ENCODE peak calls at places on chromosomes 1 and 21, in ten cellular contexts. F is brain microvascular endothelial cell; C is naive thymus-derived CD8-positive, alpha-beta T cell; X is HAP-1; M is putamen; W is NCI-H2029; E is stimulated activated CD4-positive, alpha-beta T cell treated with anti-CD3 and anti-CD28 coated beads, Interleukin-2, amount 100 ng/mL, for 24 hours; V is kidney glomerular epithelial cell; H is activated effector memory CD4-positive, alpha-beta T cell treated with anti-CD3 and anti-CD28 coated beads, Interleukin-2, amount 50 U/mL, for 16 hours; K is CMK. B is an unnamed sample.

GRCh38 chr1:109041614-109042473 is at the start of gene WDR47:
- DNase-seq in F (peak; percentile 96), C (peak; percentile 96), X (peak; percentile 96), M (peak; percentile 97), W (peak; percentile 84), E (peak; percentile 94), V (peak; percentile 85), H (peak; percentile 98), K (peak; percentile 95), B (peak; percentile 82)

GRCh38 chr1:3453891-3454810 is at the start of gene ARHGEF16:
- DNase-seq in F (peak; percentile 29), C (peak; percentile 39), X (peak; percentile 83), M (no peak), W (no peak), E (peak; percentile 37), V (peak; percentile 32), H (peak; percentile 74), K (peak; percentile 45), B (no peak)

GRCh38 chr1:192904438-192904895 is 95.6 kb downstream of the RGS2 start:
- DNase-seq in F (peak; percentile 90), C (no peak), X (no peak), M (no peak), W (no peak), E (no peak), V (peak; percentile 76), H (no peak), K (no peak), B (peak; percentile 56)

GRCh38 chr1:150477733-150478132 is 9.5 kb upstream of the TARS2 start:
- DNase-seq in F (peak; percentile 88), C (no peak), X (no peak), M (no peak), W (no peak), E (no peak), V (no peak), H (no peak), K (no peak), B (no peak)

GRCh38 chr1:36769886-36770830 is 264.2 kb downstream of the GRIK3 start:
- DNase-seq in F (no peak), C (no peak), X (no peak), M (no peak), W (no peak), E (no peak), V (no peak), H (peak; percentile 19), K (no peak), B (no peak)

GRCh38 chr1:231929311-231929710 is 302.7 kb downstream of the DISC1 start:
- DNase-seq in F (peak; percentile 93), C (no peak), X (peak; percentile 13), M (no peak), W (no peak), E (no peak), V (peak; percentile 29), H (no peak), K (no peak), B (no peak)

GRCh38 chr1:84851839-84852238 is 41.2 kb downstream of the LPAR3 start:
- DNase-seq in F (peak; percentile 77), C (no peak), X (no peak), M (no peak), W (no peak), E (no peak), V (peak; percentile 22), H (no peak), K (no peak), B (peak; percentile 62)

GRCh38 chr1:109617291-109617801 is 2.1 kb downstream of the GNAT2 start:
- DNase-seq in F (peak; percentile 92), C (no peak), X (no peak), M (no peak), W (no peak), E (no peak), V (peak; percentile 74), H (no peak), K (no peak), B (peak; percentile 69)

GRCh38 chr21:36922861-36923260 is 43.6 kb downstream of the HLCS start:
- DNase-seq in F (no peak), C (no peak), X (no peak), M (no peak), W (no peak), E (no peak), V (no peak), H (no peak), K (no peak), B (no peak)

GRCh38 chr1:27400035-27400962 is 7.9 kb downstream of the GPR3 start:
- DNase-seq in F (no peak), C (no peak), X (no peak), M (no peak), W (no peak), E (no peak), V (no peak), H (no peak), K (no peak), B (no peak)

GRCh38 chr1:31166462-31166861 is 73.2 kb downstream of the NKAIN1 start:
- DNase-seq in F (no peak), C (no peak), X (no peak), M (no peak), W (no peak), E (no peak), V (no peak), H (no peak), K (no peak), B (no peak)

GRCh38 chr21:45011911-45012660 is 62.3 kb upstream of the ADARB1 start:
- DNase-seq in F (peak; percentile 88), C (no peak), X (peak; percentile 58), M (no peak), W (no peak), E (no peak), V (peak; percentile 89), H (no peak), K (no peak), B (peak; percentile 99)

GRCh38 chr1:9292361-9293240 is at the start of gene SPSB1:
- DNase-seq in F (peak; percentile 56), C (peak; percentile 33), X (peak; percentile 82), M (peak; percentile 89), W (peak; percentile 50), E (peak; percentile 69), V (peak; percentile 81), H (peak; percentile 87), K (no peak), B (no peak)

GRCh38 chr1:43552813-43553212 is 22.1 kb downstream of the PTPRF start:
- DNase-seq in F (no peak), C (no peak), X (no peak), M (peak; percentile 90), W (peak; percentile 94), E (no peak), V (peak; percentile 56), H (no peak), K (no peak), B (peak; percentile 52)

GRCh38 chr1:25744140-25744581 is 55.8 kb upstream of the SELENON start:
- DNase-seq in F (peak; percentile 27), C (no peak), X (no peak), M (peak; percentile 47), W (peak; percentile 43), E (no peak), V (peak; percentile 1), H (no peak), K (no peak), B (peak; percentile 17)

GRCh38 chr1:209370616-209371015 is 212.9 kb upstream of the CAMK1G start:
- DNase-seq in F (no peak), C (no peak), X (no peak), M (no peak), W (no peak), E (no peak), V (no peak), H (no peak), K (no peak), B (no peak)

GRCh38 chr1:231856894-231857293 is 230.3 kb downstream of the DISC1 start:
- DNase-seq in F (no peak), C (no peak), X (no peak), M (no peak), W (no peak), E (no peak), V (no peak), H (no peak), K (no peak), B (no peak)

GRCh38 chr1:201311356-201312011 is 28.2 kb downstream of the PKP1 start:
- DNase-seq in F (no peak), C (no peak), X (no peak), M (no peak), W (no peak), E (no peak), V (no peak), H (no peak), K (no peak), B (peak; percentile 79)

GRCh38 chr21:42873096-42873495 is 6.2 kb downstream of the WDR4 start:
- DNase-seq in F (no peak), C (no peak), X (no peak), M (no peak), W (no peak), E (no peak), V (no peak), H (no peak), K (no peak), B (no peak)

GRCh38 chr1:81617308-81618027 is 183.3 kb upstream of the ADGRL2 start:
- DNase-seq in F (peak; percentile 1), C (no peak), X (peak; percentile 25), M (no peak), W (no peak), E (no peak), V (no peak), H (no peak), K (no peak), B (no peak)

GRCh38 chr1:68442822-68443556 is 6.8 kb downstream of the RPE65 start:
- DNase-seq in F (peak; percentile 81), C (no peak), X (peak; percentile 67), M (no peak), W (no peak), E (peak; percentile 2), V (peak; percentile 69), H (no peak), K (peak; percentile 8), B (peak; percentile 65)

GRCh38 chr1:81573458-81573857 is 227.3 kb upstream of the ADGRL2 start:
- DNase-seq in F (no peak), C (no peak), X (no peak), M (no peak), W (no peak), E (no peak), V (no peak), H (no peak), K (no peak), B (no peak)

GRCh38 chr1:235511470-235512240 is 7.4 kb upstream of the B3GALNT2 start:
- DNase-seq in F (peak; percentile 64), C (no peak), X (peak; percentile 37), M (no peak), W (no peak), E (no peak), V (no peak), H (no peak), K (no peak), B (peak; percentile 18)

GRCh38 chr1:230210326-230210978 is 143.4 kb downstream of the GALNT2 start:
- DNase-seq in F (no peak), C (no peak), X (no peak), M (no peak), W (no peak), E (no peak), V (no peak), H (no peak), K (no peak), B (no peak)

GRCh38 chr1:152796421-152796820 is at the start of gene LCE1D:
- DNase-seq in F (no peak), C (no peak), X (no peak), M (no peak), W (no peak), E (no peak), V (no peak), H (no peak), K (no peak), B (no peak)

GRCh38 chr21:33651965-33652680 is 9.8 kb downstream of the ITSN1 start:
- DNase-seq in F (no peak), C (no peak), X (no peak), M (no peak), W (peak; percentile 18), E (no peak), V (no peak), H (no peak), K (no peak), B (no peak)

GRCh38 chr1:205226868-205227583 is 720 bp upstream of the TMCC2 start:
- DNase-seq in F (peak; percentile 56), C (no peak), X (peak; percentile 79), M (no peak), W (no peak), E (no peak), V (peak; percentile 70), H (no peak), K (no peak), B (peak; percentile 40)

GRCh38 chr1:25688390-25689119 is 72.0 kb downstream of the MAN1C1 start:
- DNase-seq in F (no peak), C (no peak), X (no peak), M (no peak), W (no peak), E (no peak), V (no peak), H (no peak), K (no peak), B (no peak)

B was measured in A172.